ENCODE peak calls at places on chromosomes 11 and 22, in four cellular contexts. L is endothelial cell, Y is IMR-90, W is type B pancreatic cell. E is an unnamed sample.

GRCh38 chr22:49948958-49949913 is 11.3 kb upstream of the PIM3 start:
- DNase-seq in Y (no peak), W (no peak), L (no peak), E (no peak)

GRCh38 chr11:117839936-117840813 is 15.6 kb upstream of the FXYD2 start:
- DNase-seq in W (peak), L (no peak), Y (no peak), E (no peak)

GRCh38 chr22:48088226-48088625 is 1325.8 kb downstream of the TBC1D22A start:
- DNase-seq in Y (no peak), L (no peak), W (no peak), E (no peak)

GRCh38 chr11:78149646-78150045 is 10.2 kb upstream of the ALG8 start:
- DNase-seq in L (no peak), Y (peak), W (no peak), E (peak)

GRCh38 chr11:112082729-112083128 is 3.8 kb downstream of the TIMM8B start:
- DNase-seq in Y (peak), W (no peak), L (no peak), E (no peak)

GRCh38 chr11:19953909-19954308 is 206.4 kb downstream of the DBX1 start:
- DNase-seq in Y (peak), L (peak), W (no peak), E (peak)

GRCh38 chr11:3920148-3920852 is 64.8 kb downstream of the STIM1 start:
- DNase-seq in Y (peak), W (no peak), L (no peak), E (peak)

GRCh38 chr11:117807482-117808272 is 10.7 kb upstream of the DSCAML1 start:
- DNase-seq in L (peak), Y (peak), W (no peak), E (peak)

GRCh38 chr22:24593810-24594568 is 1.1 kb upstream of the LRRC75B start:
- DNase-seq in W (no peak), L (no peak), Y (no peak), E (no peak)

GRCh38 chr11:70522613-70523311 is 124.4 kb downstream of the CTTN start:
- DNase-seq in W (no peak), Y (no peak), L (no peak), E (no peak)

GRCh38 chr22:42217019-42217751 is 53.3 kb downstream of the TCF20 start:
- DNase-seq in L (no peak), W (no peak), Y (peak), E (no peak)

GRCh38 chr11:65776196-65776595 is 4.6 kb downstream of the AP5B1 start:
- DNase-seq in W (peak), L (no peak), Y (peak), E (no peak)

GRCh38 chr22:38267086-38267485 is 5.7 kb downstream of the TMEM184B start:
- DNase-seq in Y (peak), W (no peak), L (no peak), E (peak)

GRCh38 chr11:88555018-88555828 is 217.7 kb upstream of the CTSC start:
- DNase-seq in Y (peak), W (no peak), L (no peak), E (peak)

GRCh38 chr22:24133187-24133965 is 47.9 kb upstream of the SUSD2 start:
- DNase-seq in L (no peak), W (no peak), Y (peak), E (no peak)

GRCh38 chr11:98734686-98735085 is 286.1 kb upstream of the CNTN5 start:
- DNase-seq in L (no peak), Y (no peak), W (no peak), E (no peak)

GRCh38 chr11:64619811-64620285 is 28.8 kb downstream of the SLC22A12 start:
- DNase-seq in L (no peak), Y (peak), W (no peak), E (peak)

GRCh38 chr22:47395481-47395880 is 633.0 kb downstream of the TBC1D22A start:
- DNase-seq in L (no peak), W (no peak), Y (peak), E (no peak)

GRCh38 chr11:12189543-12190235 is 79.3 kb downstream of the MICAL2 start:
- DNase-seq in W (no peak), Y (no peak), L (no peak), E (no peak)

GRCh38 chr11:101718406-101718805 is 134.6 kb upstream of the TRPC6 start:
- DNase-seq in W (no peak), L (no peak), Y (peak), E (no peak)

GRCh38 chr22:39267966-39268365 is 23.2 kb upstream of the PDGFB start:
- DNase-seq in L (no peak), W (no peak), Y (no peak), E (no peak)

GRCh38 chr11:8532475-8532874 is 61.6 kb downstream of the STK33 start:
- DNase-seq in L (no peak), Y (no peak), W (no peak), E (no peak)

GRCh38 chr11:132337819-132338416 is 967.5 kb downstream of the NTM start:
- DNase-seq in W (no peak), Y (no peak), L (no peak), E (no peak)

GRCh38 chr11:34502949-34503348 is 10.6 kb downstream of the ELF5 start:
- DNase-seq in W (no peak), Y (peak), L (no peak), E (no peak)

GRCh38 chr22:20084547-20085413 is 4.7 kb downstream of the DGCR8 start:
- DNase-seq in L (peak), Y (no peak), W (no peak), E (peak)

GRCh38 chr11:85947431-85948272 is 92.5 kb downstream of the CCDC83 start:
- DNase-seq in W (no peak), L (no peak), Y (peak), E (peak)

GRCh38 chr11:78262710-78263109 is 74.0 kb downstream of the USP35 start:
- DNase-seq in Y (peak), W (no peak), L (no peak), E (no peak)

GRCh38 chr11:41659990-41660389 is 200.5 kb upstream of the LRRC4C start:
- DNase-seq in Y (no peak), W (no peak), L (no peak), E (no peak)

GRCh38 chr11:41665633-41666032 is 206.2 kb upstream of the LRRC4C start:
- DNase-seq in W (no peak), L (no peak), Y (no peak), E (no peak)

GRCh38 chr11:41660585-41660984 is 201.1 kb upstream of the LRRC4C start:
- DNase-seq in Y (no peak), W (no peak), L (peak), E (no peak)
- TF ChIP-seq CTCF in Y (no peak), W (peak), L (no peak), E (no peak)

GRCh38 chr22:17114958-17115235 is 6.3 kb downstream of the TMEM121B start:
- DNase-seq in Y (no peak), L (no peak), W (no peak), E (no peak)
- TF ChIP-seq CTCF in Y (no peak), L (no peak), W (no peak), E (no peak)

GRCh38 chr22:32879550-32879949 is 78.0 kb downstream of the TIMP3 start:
- DNase-seq in Y (no peak), W (no peak), L (no peak), E (no peak)
- TF ChIP-seq CTCF in Y (no peak), W (no peak), L (no peak), E (no peak)

GRCh38 chr11:67292671-67293070 is 3.6 kb downstream of the ANKRD13D start:
- DNase-seq in W (no peak), L (no peak), Y (peak), E (peak)

GRCh38 chr11:67290801-67291200 is 1.7 kb downstream of the ANKRD13D start:
- DNase-seq in W (no peak), L (no peak), Y (no peak), E (peak)

GRCh38 chr11:67289651-67290479 is 762 bp downstream of the ANKRD13D start:
- DNase-seq in W (no peak), Y (no peak), L (no peak), E (no peak)

GRCh38 chr11:67293090-67293489 is 4.0 kb downstream of the ANKRD13D start:
- DNase-seq in W (no peak), L (no peak), Y (peak), E (no peak)

GRCh38 chr11:67291481-67292381 is 2.6 kb downstream of the ANKRD13D start:
- DNase-seq in W (no peak), Y (no peak), L (no peak), E (no peak)
- TF ChIP-seq CTCF in W (no peak), Y (no peak), L (no peak), E (no peak)

DNA sequence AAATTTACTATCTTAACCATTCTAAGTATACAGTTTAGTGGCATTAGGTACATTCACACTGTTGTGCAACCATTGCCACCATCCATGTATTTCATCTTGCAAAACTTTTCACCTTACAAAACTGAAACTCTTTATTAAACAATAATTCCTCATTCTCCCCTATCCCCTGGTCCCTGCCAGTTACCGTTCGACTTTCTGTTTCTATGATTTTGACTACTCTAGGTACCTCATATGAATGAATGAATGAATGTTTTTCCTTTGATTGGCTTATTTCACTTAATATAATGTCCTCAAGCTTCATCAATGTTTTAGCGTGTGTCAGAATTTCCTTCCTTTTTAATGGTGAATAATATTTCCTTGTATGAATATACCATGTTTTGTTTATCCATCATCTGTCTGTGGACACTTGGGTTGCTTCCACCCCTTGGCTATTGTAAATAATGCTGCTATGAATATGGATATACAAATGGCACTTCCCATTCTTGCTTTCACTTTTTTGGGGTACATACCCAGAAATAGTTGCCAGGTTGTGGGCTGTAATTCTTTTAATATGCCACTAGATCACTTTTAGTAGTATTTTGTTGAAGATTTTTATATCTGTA is 93.0 kb downstream of the UVRAG start:
- DNase-seq in W (no peak), L (no peak), Y (no peak), E (no peak)
- TF ChIP-seq CTCF in W (no peak), L (no peak), Y (no peak), E (no peak)

DNA sequence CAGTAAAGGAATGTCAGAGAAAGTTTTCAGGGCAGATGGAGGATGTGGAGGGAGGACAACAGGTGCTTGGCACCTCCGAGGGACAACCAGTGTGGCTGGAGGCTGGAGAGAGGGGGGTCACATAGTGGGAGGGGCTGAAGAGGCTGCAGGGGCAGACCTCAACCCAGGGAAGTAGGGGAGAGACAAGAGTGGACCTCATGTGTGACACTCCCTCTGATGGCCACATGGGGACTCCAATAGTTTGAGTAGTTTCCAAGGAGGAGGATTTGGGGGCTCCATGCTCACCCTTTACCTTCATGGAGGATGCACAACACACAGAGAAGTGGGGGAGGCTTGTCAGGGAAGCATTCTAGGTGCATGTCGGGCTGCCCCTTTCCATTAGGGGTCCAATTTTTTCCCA is 35.1 kb upstream of the ASPHD2 start:
- DNase-seq in W (no peak), L (no peak), Y (no peak), E (no peak)
- TF ChIP-seq CTCF in W (no peak), L (no peak), Y (no peak), E (peak)

GRCh38 chr22:46131151-46131587 is 19.2 kb upstream of the PPARA start:
- DNase-seq in Y (no peak), L (peak), W (no peak), E (no peak)
- TF ChIP-seq CTCF in Y (peak), L (peak), W (peak), E (peak)

GRCh38 chr11:120210651-120211521 is at the start of gene OAF:
- DNase-seq in Y (peak), W (peak), L (peak), E (peak)
- TF ChIP-seq CTCF in Y (peak), W (peak), L (no peak), E (peak)

E was measured in fibroblast of the aortic adventitia.